ENCODE peak calls at places on chromosomes 6 and 20, in five cellular contexts. One of them, this sample, is unnamed.

GRCh38 chr6:36318690-36319435 is 17.8 kb downstream of the BNIP5 start:
- DNase-seq in GM12878: no peak
- DNase-seq in K562: no peak
- DNase-seq in SK-N-SH: no peak
- DNase-seq in HepG2: peak
- DNase-seq in this sample: no peak

GRCh38 chr6:7526755-7527154 is 14.7 kb upstream of the DSP start:
- DNase-seq in GM12878: no peak
- DNase-seq in K562: no peak
- DNase-seq in SK-N-SH: no peak
- DNase-seq in HepG2: no peak
- DNase-seq in this sample: peak

GRCh38 chr6:130593948-130594347 is 228.1 kb downstream of the TMEM200A start:
- DNase-seq in GM12878: no peak
- DNase-seq in K562: no peak
- DNase-seq in SK-N-SH: no peak
- DNase-seq in HepG2: no peak
- DNase-seq in this sample: no peak

GRCh38 chr6:42550277-42550676 is 13.6 kb upstream of the UBR2 start:
- DNase-seq in GM12878: no peak
- DNase-seq in K562: no peak
- DNase-seq in SK-N-SH: no peak
- DNase-seq in HepG2: no peak
- DNase-seq in this sample: no peak

GRCh38 chr6:84522135-84522535 is 242.3 kb downstream of the TBX18 start:
- DNase-seq in GM12878: no peak
- DNase-seq in K562: no peak
- DNase-seq in SK-N-SH: no peak
- DNase-seq in HepG2: no peak
- DNase-seq in this sample: no peak

GRCh38 chr20:38404016-38404415 is 31.1 kb downstream of the SNHG17 start:
- DNase-seq in GM12878: no peak
- DNase-seq in K562: no peak
- DNase-seq in SK-N-SH: no peak
- DNase-seq in HepG2: no peak
- DNase-seq in this sample: no peak

GRCh38 chr20:52230406-52230805 is 38.8 kb upstream of the ZFP64 start:
- DNase-seq in GM12878: no peak
- DNase-seq in K562: no peak
- DNase-seq in SK-N-SH: no peak
- DNase-seq in HepG2: no peak
- DNase-seq in this sample: no peak

GRCh38 chr6:87944541-87944954 is 103.1 kb upstream of the SPACA1 start:
- DNase-seq in GM12878: no peak
- DNase-seq in K562: no peak
- DNase-seq in SK-N-SH: peak
- DNase-seq in HepG2: peak
- DNase-seq in this sample: no peak

GRCh38 chr6:137102851-137103492 is 58.2 kb upstream of the IL20RA start:
- DNase-seq in GM12878: peak
- DNase-seq in K562: no peak
- DNase-seq in SK-N-SH: no peak
- DNase-seq in HepG2: no peak
- DNase-seq in this sample: no peak

GRCh38 chr6:56963043-56963442 is 8.1 kb downstream of the BEND6 start:
- DNase-seq in GM12878: no peak
- DNase-seq in K562: no peak
- DNase-seq in SK-N-SH: no peak
- DNase-seq in HepG2: no peak
- DNase-seq in this sample: no peak

GRCh38 chr20:5316188-5317158 is at the start of gene PROKR2:
- DNase-seq in GM12878: no peak
- DNase-seq in K562: no peak
- DNase-seq in SK-N-SH: peak
- DNase-seq in HepG2: no peak
- DNase-seq in this sample: no peak

GRCh38 chr6:43938178-43939101 is 168.4 kb downstream of the VEGFA start:
- DNase-seq in GM12878: no peak
- DNase-seq in K562: no peak
- DNase-seq in SK-N-SH: peak
- DNase-seq in HepG2: no peak
- DNase-seq in this sample: no peak

GRCh38 chr6:168232046-168232445 is 87.5 kb downstream of the DACT2 start:
- DNase-seq in GM12878: no peak
- DNase-seq in K562: no peak
- DNase-seq in SK-N-SH: no peak
- DNase-seq in HepG2: peak
- DNase-seq in this sample: no peak

GRCh38 chr20:8389381-8390368 is 257.6 kb downstream of the PLCB1 start:
- DNase-seq in GM12878: no peak
- DNase-seq in K562: peak
- DNase-seq in SK-N-SH: peak
- DNase-seq in HepG2: peak
- DNase-seq in this sample: no peak

GRCh38 chr6:6766230-6766905 is 177.8 kb downstream of the LY86 start:
- DNase-seq in GM12878: no peak
- DNase-seq in K562: no peak
- DNase-seq in SK-N-SH: no peak
- DNase-seq in HepG2: no peak
- DNase-seq in this sample: no peak

GRCh38 chr6:31497595-31498476 is at the start of gene MICB:
- DNase-seq in GM12878: peak
- DNase-seq in K562: peak
- DNase-seq in SK-N-SH: peak
- DNase-seq in HepG2: peak
- DNase-seq in this sample: peak

GRCh38 chr6:3919849-3920248 is 70.7 kb downstream of the FAM50B start:
- DNase-seq in GM12878: no peak
- DNase-seq in K562: no peak
- DNase-seq in SK-N-SH: no peak
- DNase-seq in HepG2: no peak
- DNase-seq in this sample: no peak

GRCh38 chr6:151070666-151071065 is 169.1 kb upstream of the AKAP12 start:
- DNase-seq in GM12878: no peak
- DNase-seq in K562: no peak
- DNase-seq in SK-N-SH: no peak
- DNase-seq in HepG2: peak
- DNase-seq in this sample: no peak

GRCh38 chr6:10412165-10412947 is 2.5 kb downstream of the TFAP2A start:
- DNase-seq in GM12878: no peak
- DNase-seq in K562: no peak
- DNase-seq in SK-N-SH: peak
- DNase-seq in HepG2: no peak
- DNase-seq in this sample: peak

GRCh38 chr20:62985089-62985778 is 21.5 kb downstream of the BHLHE23 start:
- DNase-seq in GM12878: no peak
- DNase-seq in K562: no peak
- DNase-seq in SK-N-SH: no peak
- DNase-seq in HepG2: no peak
- DNase-seq in this sample: no peak

GRCh38 chr6:126803769-126804168 is 314.7 kb upstream of the RSPO3 start:
- DNase-seq in GM12878: no peak
- DNase-seq in K562: no peak
- DNase-seq in SK-N-SH: no peak
- DNase-seq in HepG2: no peak
- DNase-seq in this sample: no peak

GRCh38 chr6:90074161-90074560 is 179.9 kb downstream of the GJA10 start:
- DNase-seq in GM12878: no peak
- DNase-seq in K562: no peak
- DNase-seq in SK-N-SH: no peak
- DNase-seq in HepG2: peak
- DNase-seq in this sample: no peak

GRCh38 chr6:138107752-138108592 is 753 bp upstream of the PERP start:
- DNase-seq in GM12878: no peak
- DNase-seq in K562: peak
- DNase-seq in SK-N-SH: peak
- DNase-seq in HepG2: peak
- DNase-seq in this sample: no peak

GRCh38 chr6:116579143-116579542 is 7.8 kb downstream of the RWDD1 start:
- DNase-seq in GM12878: no peak
- DNase-seq in K562: no peak
- DNase-seq in SK-N-SH: no peak
- DNase-seq in HepG2: no peak
- DNase-seq in this sample: no peak

GRCh38 chr6:37137201-37137880 is 32.6 kb upstream of the PIM1 start:
- DNase-seq in GM12878: no peak
- DNase-seq in K562: no peak
- DNase-seq in SK-N-SH: peak
- DNase-seq in HepG2: peak
- DNase-seq in this sample: no peak

GRCh38 chr20:56628015-56628872 is 862 bp upstream of the TFAP2C start:
- DNase-seq in GM12878: no peak
- DNase-seq in K562: no peak
- DNase-seq in SK-N-SH: peak
- DNase-seq in HepG2: no peak
- DNase-seq in this sample: no peak

GRCh38 chr20:43863330-43863729 is 51.3 kb upstream of the TOX2 start:
- DNase-seq in GM12878: no peak
- DNase-seq in K562: no peak
- DNase-seq in SK-N-SH: no peak
- DNase-seq in HepG2: no peak
- DNase-seq in this sample: no peak

GRCh38 chr6:31829633-31830492 is 2.3 kb downstream of the HSPA1B start:
- DNase-seq in GM12878: no peak
- DNase-seq in K562: no peak
- DNase-seq in SK-N-SH: no peak
- DNase-seq in HepG2: no peak
- DNase-seq in this sample: no peak

GRCh38 chr6:120844084-120844483 is 490.2 kb downstream of the TBC1D32 start:
- DNase-seq in GM12878: no peak
- DNase-seq in K562: no peak
- DNase-seq in SK-N-SH: no peak
- DNase-seq in HepG2: no peak
- DNase-seq in this sample: no peak
- TF ChIP-seq POLR2AphosphoS5 in GM12878: no peak
- TF ChIP-seq POLR2AphosphoS5 in K562: no peak
- TF ChIP-seq POLR2AphosphoS5 in SK-N-SH: no peak
- TF ChIP-seq POLR2AphosphoS5 in HepG2: no peak
- TF ChIP-seq POLR2AphosphoS5 in this sample: no peak

GRCh38 chr20:23106271-23106851 is 20.2 kb upstream of the CD93 start:
- DNase-seq in GM12878: no peak
- DNase-seq in K562: peak
- DNase-seq in SK-N-SH: no peak
- DNase-seq in HepG2: no peak
- DNase-seq in this sample: no peak
- TF ChIP-seq CTCF in GM12878: no peak
- TF ChIP-seq CTCF in K562: no peak
- TF ChIP-seq CTCF in SK-N-SH: no peak
- TF ChIP-seq CTCF in HepG2: no peak
- TF ChIP-seq CTCF in this sample: no peak

GRCh38 chr6:34248727-34249468 is at the start of gene SMIM29:
- DNase-seq in GM12878: peak
- DNase-seq in K562: peak
- DNase-seq in SK-N-SH: peak
- DNase-seq in HepG2: peak
- DNase-seq in this sample: peak

GRCh38 chr6:34248198-34248726 is 544 bp downstream of the SMIM29 start:
- DNase-seq in GM12878: no peak
- DNase-seq in K562: peak
- DNase-seq in SK-N-SH: peak
- DNase-seq in HepG2: peak
- DNase-seq in this sample: peak

GRCh38 chr6:34246249-34246562 is 2.6 kb downstream of the SMIM29 start:
- DNase-seq in GM12878: no peak
- DNase-seq in K562: no peak
- DNase-seq in SK-N-SH: no peak
- DNase-seq in HepG2: no peak
- DNase-seq in this sample: no peak

GRCh38 chr6:34247481-34248197 is 1.2 kb downstream of the SMIM29 start:
- DNase-seq in GM12878: no peak
- DNase-seq in K562: peak
- DNase-seq in SK-N-SH: no peak
- DNase-seq in HepG2: no peak
- DNase-seq in this sample: no peak

DNA sequence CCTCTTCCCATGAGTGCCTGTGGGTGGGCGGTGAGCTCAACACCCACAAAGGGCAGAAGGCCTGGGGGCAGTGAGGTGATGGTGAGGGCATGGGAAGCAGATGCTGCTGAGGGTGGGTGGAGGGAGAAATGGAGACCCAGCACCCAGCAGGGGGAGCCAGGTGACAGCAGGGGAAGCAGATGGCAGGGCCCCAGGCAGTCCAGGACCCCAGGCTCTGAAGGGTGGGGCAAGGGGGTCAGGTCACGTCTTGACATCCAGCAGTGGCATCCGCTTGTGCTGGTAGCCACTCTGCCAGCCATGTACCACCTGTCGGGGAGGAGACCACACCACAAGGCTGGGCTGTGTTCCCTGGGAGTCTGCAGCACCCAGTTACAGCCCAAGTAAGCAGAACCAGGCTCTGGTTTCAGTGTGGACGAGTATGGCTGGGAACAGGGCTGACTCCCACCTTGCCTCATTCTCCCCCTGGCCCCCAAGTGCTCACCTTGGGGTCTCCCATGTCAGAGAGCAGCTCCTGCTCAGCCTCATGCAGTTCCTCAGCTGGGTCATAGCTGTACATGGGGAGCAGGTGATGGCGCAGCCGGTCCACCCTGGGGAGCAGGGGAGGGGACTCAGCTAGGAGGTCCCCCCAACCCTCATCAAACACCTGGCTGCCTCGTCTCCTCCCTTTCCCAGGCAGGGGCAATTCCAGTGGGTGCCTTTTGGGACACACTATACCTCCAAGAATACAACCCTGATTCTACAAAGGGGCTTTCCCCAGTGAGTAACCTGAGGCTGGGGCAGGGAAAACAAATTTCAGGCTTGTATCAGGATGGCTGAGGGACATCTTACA is 2.0 kb downstream of the SMIM29 start:
- DNase-seq in GM12878: no peak
- DNase-seq in K562: peak
- DNase-seq in SK-N-SH: peak
- DNase-seq in HepG2: peak
- DNase-seq in this sample: peak
- TF ChIP-seq GABPA in GM12878: no peak
- TF ChIP-seq GABPA in K562: no peak
- TF ChIP-seq GABPA in SK-N-SH: no peak
- TF ChIP-seq GABPA in HepG2: no peak
- TF ChIP-seq GABPA in this sample: no peak

DNA sequence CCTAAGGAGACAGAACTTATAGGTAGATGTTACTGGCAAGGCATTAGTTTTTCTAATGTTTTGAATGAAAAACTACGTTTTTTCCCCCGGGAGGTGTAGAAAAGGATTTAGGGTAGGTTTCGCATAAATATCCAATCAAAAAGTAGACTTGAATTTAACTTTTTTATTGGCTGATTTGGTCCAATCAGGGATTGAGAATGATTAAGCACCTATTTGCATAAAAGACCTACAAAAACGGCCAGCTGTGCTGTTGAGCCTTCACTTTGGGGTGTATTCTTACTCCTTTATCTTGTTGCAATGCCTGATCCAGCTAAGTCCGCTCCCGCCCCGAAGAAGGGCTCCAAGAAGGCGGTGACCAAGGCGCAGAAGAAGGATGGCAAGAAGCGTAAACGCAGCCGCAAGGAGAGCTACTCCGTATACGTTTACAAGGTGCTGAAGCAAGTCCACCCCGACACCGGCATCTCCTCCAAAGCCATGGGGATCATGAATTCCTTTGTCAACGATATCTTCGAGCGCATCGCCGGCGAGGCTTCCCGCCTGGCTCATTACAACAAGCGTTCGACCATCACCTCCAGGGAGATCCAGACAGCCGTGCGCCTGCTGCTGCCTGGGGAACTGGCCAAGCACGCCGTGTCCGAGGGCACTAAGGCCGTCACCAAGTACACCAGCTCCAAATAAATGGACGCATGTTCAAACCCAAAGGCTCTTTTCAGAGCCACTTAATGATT is 113.5 kb upstream of the BTN3A2 start:
- DNase-seq in GM12878: peak
- DNase-seq in K562: no peak
- DNase-seq in SK-N-SH: peak
- DNase-seq in HepG2: no peak
- DNase-seq in this sample: no peak
- TF ChIP-seq POLR2AphosphoS5 in GM12878: peak
- TF ChIP-seq POLR2AphosphoS5 in K562: peak
- TF ChIP-seq POLR2AphosphoS5 in SK-N-SH: peak
- TF ChIP-seq POLR2AphosphoS5 in HepG2: peak
- TF ChIP-seq POLR2AphosphoS5 in this sample: no peak